ENCODE peak calls at places on chromosome 13, in seven cellular contexts. One of them, this sample, is unnamed.

GRCh38 chr13:72198967-72199601 is 332.1 kb upstream of the DACH1 start:
- DNase-seq in right atrium auricular region: no peak
- DNase-seq in ascending aorta: no peak
- DNase-seq in body of pancreas: no peak
- DNase-seq in kidney epithelial cell: no peak
- DNase-seq in vagina: no peak
- DNase-seq in fibroblast of lung: no peak
- DNase-seq in this sample: no peak

GRCh38 chr13:30600470-30600869 is 17.2 kb upstream of the USPL1 start:
- DNase-seq in right atrium auricular region: no peak
- DNase-seq in ascending aorta: no peak
- DNase-seq in body of pancreas: no peak
- DNase-seq in kidney epithelial cell: no peak
- DNase-seq in vagina: no peak
- DNase-seq in fibroblast of lung: no peak
- DNase-seq in this sample: no peak

GRCh38 chr13:108609353-108609752 is 20.1 kb upstream of the MYO16 start:
- DNase-seq in right atrium auricular region: no peak
- DNase-seq in ascending aorta: no peak
- DNase-seq in body of pancreas: no peak
- DNase-seq in kidney epithelial cell: no peak
- DNase-seq in vagina: no peak
- DNase-seq in fibroblast of lung: peak; percentile 2
- DNase-seq in this sample: peak; percentile 20

GRCh38 chr13:50576156-50576555 is 267.3 kb downstream of the DLEU7 start:
- DNase-seq in right atrium auricular region: no peak
- DNase-seq in ascending aorta: no peak
- DNase-seq in body of pancreas: peak; percentile 78
- DNase-seq in kidney epithelial cell: no peak
- DNase-seq in vagina: no peak
- DNase-seq in fibroblast of lung: no peak
- DNase-seq in this sample: no peak

GRCh38 chr13:79936368-79937136 is 404.4 kb downstream of the SPRY2 start:
- DNase-seq in right atrium auricular region: peak; percentile 75
- DNase-seq in ascending aorta: peak; percentile 91
- DNase-seq in body of pancreas: peak; percentile 60
- DNase-seq in kidney epithelial cell: peak; percentile 100
- DNase-seq in vagina: no peak
- DNase-seq in fibroblast of lung: peak; percentile 100
- DNase-seq in this sample: peak; percentile 97

GRCh38 chr13:26460652-26461051 is 96.8 kb upstream of the WASF3 start:
- DNase-seq in right atrium auricular region: peak; percentile 79
- DNase-seq in ascending aorta: no peak
- DNase-seq in body of pancreas: peak; percentile 66
- DNase-seq in kidney epithelial cell: no peak
- DNase-seq in vagina: no peak
- DNase-seq in fibroblast of lung: no peak
- DNase-seq in this sample: no peak

GRCh38 chr13:26599403-26599802 is 41.9 kb downstream of the WASF3 start:
- DNase-seq in right atrium auricular region: no peak
- DNase-seq in ascending aorta: no peak
- DNase-seq in body of pancreas: no peak
- DNase-seq in kidney epithelial cell: no peak
- DNase-seq in vagina: no peak
- DNase-seq in fibroblast of lung: no peak
- DNase-seq in this sample: no peak

GRCh38 chr13:32496574-32497160 is 41.9 kb downstream of the N4BP2L2 start:
- DNase-seq in right atrium auricular region: no peak
- DNase-seq in ascending aorta: no peak
- DNase-seq in body of pancreas: no peak
- DNase-seq in kidney epithelial cell: no peak
- DNase-seq in vagina: no peak
- DNase-seq in fibroblast of lung: peak; percentile 60
- DNase-seq in this sample: no peak

GRCh38 chr13:23020246-23020843 is 160.4 kb upstream of the SGCG start:
- DNase-seq in right atrium auricular region: peak; percentile 70
- DNase-seq in ascending aorta: peak; percentile 64
- DNase-seq in body of pancreas: peak; percentile 45
- DNase-seq in kidney epithelial cell: peak; percentile 14
- DNase-seq in vagina: no peak
- DNase-seq in fibroblast of lung: peak; percentile 36
- DNase-seq in this sample: peak; percentile 15

GRCh38 chr13:67549331-67549730 is 319.2 kb upstream of the PCDH9 start:
- DNase-seq in right atrium auricular region: no peak
- DNase-seq in ascending aorta: no peak
- DNase-seq in body of pancreas: no peak
- DNase-seq in kidney epithelial cell: peak; percentile 51
- DNase-seq in vagina: no peak
- DNase-seq in fibroblast of lung: peak; percentile 99
- DNase-seq in this sample: no peak

GRCh38 chr13:36736119-36736726 is 62.4 kb downstream of the SERTM1 start:
- DNase-seq in right atrium auricular region: no peak
- DNase-seq in ascending aorta: no peak
- DNase-seq in body of pancreas: peak; percentile 54
- DNase-seq in kidney epithelial cell: no peak
- DNase-seq in vagina: no peak
- DNase-seq in fibroblast of lung: peak; percentile 55
- DNase-seq in this sample: peak; percentile 14

GRCh38 chr13:97971519-97971918 is 18.0 kb downstream of the IPO5 start:
- DNase-seq in right atrium auricular region: no peak
- DNase-seq in ascending aorta: no peak
- DNase-seq in body of pancreas: no peak
- DNase-seq in kidney epithelial cell: no peak
- DNase-seq in vagina: no peak
- DNase-seq in fibroblast of lung: no peak
- DNase-seq in this sample: no peak

GRCh38 chr13:25980255-25980654 is 71.6 kb downstream of the SHISA2 start:
- DNase-seq in right atrium auricular region: no peak
- DNase-seq in ascending aorta: no peak
- DNase-seq in body of pancreas: no peak
- DNase-seq in kidney epithelial cell: no peak
- DNase-seq in vagina: no peak
- DNase-seq in fibroblast of lung: peak; percentile 10
- DNase-seq in this sample: no peak

GRCh38 chr13:100646030-100646673 is 28.4 kb downstream of the TMTC4 start:
- DNase-seq in right atrium auricular region: no peak
- DNase-seq in ascending aorta: no peak
- DNase-seq in body of pancreas: peak; percentile 19
- DNase-seq in kidney epithelial cell: no peak
- DNase-seq in vagina: no peak
- DNase-seq in fibroblast of lung: peak; percentile 40
- DNase-seq in this sample: no peak
- TF ChIP-seq CTCF in right atrium auricular region: peak; percentile 42
- TF ChIP-seq CTCF in ascending aorta: no peak
- TF ChIP-seq CTCF in body of pancreas: peak; percentile 24
- TF ChIP-seq CTCF in kidney epithelial cell: peak; percentile 73
- TF ChIP-seq CTCF in vagina: no peak
- TF ChIP-seq CTCF in fibroblast of lung: peak; percentile 30
- TF ChIP-seq CTCF in this sample: peak; percentile 57

GRCh38 chr13:27789495-27790303 is 2.6 kb upstream of the GSX1 start:
- DNase-seq in right atrium auricular region: no peak
- DNase-seq in ascending aorta: no peak
- DNase-seq in body of pancreas: no peak
- DNase-seq in kidney epithelial cell: no peak
- DNase-seq in vagina: no peak
- DNase-seq in fibroblast of lung: no peak
- DNase-seq in this sample: no peak

GRCh38 chr13:27790523-27790922 is 1.8 kb upstream of the GSX1 start:
- DNase-seq in right atrium auricular region: no peak
- DNase-seq in ascending aorta: no peak
- DNase-seq in body of pancreas: no peak
- DNase-seq in kidney epithelial cell: no peak
- DNase-seq in vagina: no peak
- DNase-seq in fibroblast of lung: no peak
- DNase-seq in this sample: no peak

GRCh38 chr13:27792393-27793218 is at the start of gene GSX1:
- DNase-seq in right atrium auricular region: no peak
- DNase-seq in ascending aorta: peak; percentile 69
- DNase-seq in body of pancreas: peak; percentile 77
- DNase-seq in kidney epithelial cell: peak; percentile 7
- DNase-seq in vagina: no peak
- DNase-seq in fibroblast of lung: peak; percentile 69
- DNase-seq in this sample: peak; percentile 25

GRCh38 chr13:27791901-27792392 is 336 bp upstream of the GSX1 start:
- DNase-seq in right atrium auricular region: no peak
- DNase-seq in ascending aorta: no peak
- DNase-seq in body of pancreas: no peak
- DNase-seq in kidney epithelial cell: no peak
- DNase-seq in vagina: no peak
- DNase-seq in fibroblast of lung: no peak
- DNase-seq in this sample: no peak

DNA sequence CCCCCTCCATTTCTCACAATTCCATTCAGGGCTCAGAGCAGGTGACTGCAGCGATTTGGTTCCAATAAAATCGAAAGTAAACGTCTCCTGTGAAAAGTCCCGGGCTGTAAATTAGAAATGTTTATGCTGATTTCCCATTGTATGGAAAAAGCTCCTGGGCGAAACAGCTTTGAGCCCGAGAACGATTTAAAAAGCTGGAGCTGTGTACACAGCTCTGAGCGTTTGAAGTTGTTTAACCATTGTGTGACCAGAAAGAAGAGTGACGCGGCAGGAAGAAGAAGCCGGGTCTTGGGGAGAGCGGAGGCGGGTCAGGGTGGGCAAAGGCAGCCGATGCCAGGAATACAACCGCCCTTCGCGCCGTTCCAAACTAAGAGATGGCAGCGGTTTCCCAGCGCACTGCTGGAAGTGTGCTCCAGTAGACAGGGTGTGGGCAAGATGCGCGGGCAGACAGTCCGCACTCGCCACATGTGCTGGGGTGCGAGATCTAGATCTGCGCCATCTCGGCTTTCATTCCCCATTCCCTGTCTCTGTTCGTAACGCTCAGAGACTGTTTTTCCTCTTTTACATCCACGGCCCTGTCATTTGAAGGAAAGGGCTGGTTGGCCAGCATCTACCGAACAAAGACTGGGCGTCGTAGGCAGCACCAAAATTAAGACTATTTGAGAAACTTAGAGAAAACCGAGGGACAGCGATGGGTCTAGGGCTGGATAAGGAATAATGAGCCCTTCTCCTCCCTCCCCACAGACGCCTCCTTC is 960 bp upstream of the GSX1 start:
- DNase-seq in right atrium auricular region: no peak
- DNase-seq in ascending aorta: no peak
- DNase-seq in body of pancreas: no peak
- DNase-seq in kidney epithelial cell: no peak
- DNase-seq in vagina: no peak
- DNase-seq in fibroblast of lung: no peak
- DNase-seq in this sample: no peak
- H3K4me3 ChIP-seq in right atrium auricular region: peak overlapping the region; percentile 0
- H3K4me3 ChIP-seq in ascending aorta: peak overlapping the region; percentile 48
- H3K4me3 ChIP-seq in body of pancreas: no peak overlapping the region
- H3K4me3 ChIP-seq in kidney epithelial cell: no peak overlapping the region
- H3K4me3 ChIP-seq in vagina: peak overlapping the region; percentile 38
- H3K4me3 ChIP-seq in fibroblast of lung: no peak overlapping the region
- H3K4me3 ChIP-seq in this sample: peak overlapping the region; percentile 7

GRCh38 chr13:113470073-113470472 is 16.8 kb upstream of the ADPRHL1 start:
- DNase-seq in right atrium auricular region: no peak
- DNase-seq in ascending aorta: no peak
- DNase-seq in body of pancreas: no peak
- DNase-seq in kidney epithelial cell: no peak
- DNase-seq in vagina: no peak
- DNase-seq in fibroblast of lung: no peak
- DNase-seq in this sample: no peak
- TF ChIP-seq CTCF in right atrium auricular region: no peak
- TF ChIP-seq CTCF in ascending aorta: no peak
- TF ChIP-seq CTCF in body of pancreas: no peak
- TF ChIP-seq CTCF in kidney epithelial cell: no peak
- TF ChIP-seq CTCF in vagina: no peak
- TF ChIP-seq CTCF in fibroblast of lung: no peak
- TF ChIP-seq CTCF in this sample: no peak

DNA sequence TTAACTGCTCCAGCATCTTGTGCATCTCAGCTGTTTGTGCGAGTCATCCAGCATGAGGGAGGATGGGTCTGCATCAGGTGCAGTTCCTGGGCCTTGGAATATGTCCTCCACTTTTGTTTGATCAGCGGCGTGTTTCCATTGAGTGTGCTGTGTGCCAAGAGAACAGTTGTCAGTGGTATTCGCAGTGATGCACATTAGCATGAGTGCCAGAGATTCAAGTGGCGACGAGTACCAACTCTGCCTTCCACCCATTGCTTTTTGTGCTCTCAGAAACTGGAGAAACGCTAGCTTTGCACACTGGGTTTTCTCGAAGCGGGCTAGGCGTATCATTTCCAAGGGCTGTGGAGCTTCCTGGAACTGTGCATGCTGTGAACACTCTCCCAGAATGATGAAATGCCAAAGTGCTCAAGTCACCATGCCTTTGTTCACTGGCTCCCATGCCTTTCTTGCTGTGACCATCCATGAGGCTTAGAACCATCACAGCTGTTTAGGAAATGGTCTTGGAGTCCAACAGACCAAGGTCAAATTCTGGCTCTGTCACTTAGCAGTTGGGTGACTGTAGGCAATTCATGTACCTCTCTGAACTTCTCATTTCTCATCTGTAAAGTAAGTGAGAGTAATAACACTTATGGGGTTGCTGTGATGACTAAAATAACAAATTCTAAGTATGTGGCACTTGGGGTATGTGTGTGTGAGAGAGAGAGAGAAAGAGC is 18.4 kb downstream of the LRCH1 start:
- DNase-seq in right atrium auricular region: no peak
- DNase-seq in ascending aorta: peak; percentile 71
- DNase-seq in body of pancreas: no peak
- DNase-seq in kidney epithelial cell: no peak
- DNase-seq in vagina: no peak
- DNase-seq in fibroblast of lung: peak; percentile 83
- DNase-seq in this sample: no peak
- H3K4me3 ChIP-seq in right atrium auricular region: no peak overlapping the region
- H3K4me3 ChIP-seq in ascending aorta: peak overlapping the region; percentile 11
- H3K4me3 ChIP-seq in body of pancreas: no peak overlapping the region
- H3K4me3 ChIP-seq in kidney epithelial cell: no peak overlapping the region
- H3K4me3 ChIP-seq in vagina: no peak overlapping the region
- H3K4me3 ChIP-seq in fibroblast of lung: no peak overlapping the region
- H3K4me3 ChIP-seq in this sample: no peak overlapping the region

GRCh38 chr13:99367663-99368448 is 60.7 kb upstream of the GPR183 start:
- DNase-seq in right atrium auricular region: no peak
- DNase-seq in ascending aorta: no peak
- DNase-seq in body of pancreas: no peak
- DNase-seq in kidney epithelial cell: no peak
- DNase-seq in vagina: no peak
- DNase-seq in fibroblast of lung: no peak
- DNase-seq in this sample: no peak
- TF ChIP-seq CTCF in right atrium auricular region: no peak
- TF ChIP-seq CTCF in ascending aorta: no peak
- TF ChIP-seq CTCF in body of pancreas: no peak
- TF ChIP-seq CTCF in kidney epithelial cell: no peak
- TF ChIP-seq CTCF in vagina: no peak
- TF ChIP-seq CTCF in fibroblast of lung: no peak
- TF ChIP-seq CTCF in this sample: no peak

This sample was measured in HFF-Myc.